ENCODE peak calls at places on chromosomes 11 and 22, in six cellular contexts. J is natural killer cell, Q is upper lobe of right lung, V is neural progenitor cell, S is neuronal stem cell, T is endothelial cell. A is an unnamed sample.

GRCh38 chr11:74084796-74085541 is 76.1 kb upstream of the UCP3 start:
- DNase-seq in J (no peak), Q (no peak), V (no peak), S (no peak), T (no peak), A (no peak)

GRCh38 chr22:29581799-29582198 is 886 bp upstream of the NIPSNAP1 start:
- DNase-seq in J (no peak), Q (no peak), V (no peak), S (no peak), T (no peak), A (no peak)

GRCh38 chr22:37128555-37129281 is 19.2 kb upstream of the TMPRSS6 start:
- DNase-seq in J (no peak), Q (no peak), V (no peak), S (no peak), T (no peak), A (no peak)

GRCh38 chr11:24324211-24324610 is 172.6 kb upstream of the LUZP2 start:
- DNase-seq in J (no peak), Q (no peak), V (no peak), S (no peak), T (no peak), A (no peak)

GRCh38 chr11:15657264-15657663 is 542.5 kb downstream of the INSC start:
- DNase-seq in J (no peak), Q (no peak), V (no peak), S (no peak), T (no peak), A (no peak)

GRCh38 chr11:18632841-18633240 is 1.3 kb downstream of the SPTY2D1 start:
- DNase-seq in J (no peak), Q (no peak), V (no peak), S (no peak), T (no peak), A (no peak)

GRCh38 chr11:32006799-32007388 is 84.0 kb upstream of the RCN1 start:
- DNase-seq in J (no peak), Q (no peak), V (peak; percentile 74), S (peak; percentile 48), T (peak; percentile 27), A (peak; percentile 61)

GRCh38 chr11:62433553-62434301 is 14.9 kb downstream of the SCGB1A1 start:
- DNase-seq in J (no peak), Q (no peak), V (no peak), S (no peak), T (no peak), A (no peak)

GRCh38 chr22:19951351-19951750 is 9.7 kb upstream of the TXNRD2 start:
- DNase-seq in J (no peak), Q (no peak), V (no peak), S (no peak), T (no peak), A (no peak)

GRCh38 chr11:13487661-13488030 is 8.2 kb downstream of the PTH start:
- DNase-seq in J (no peak), Q (no peak), V (peak; percentile 28), S (peak; percentile 3), T (no peak), A (peak; percentile 15)

GRCh38 chr11:117900144-117900651 is 23.7 kb upstream of the FXYD6 start:
- DNase-seq in J (no peak), Q (no peak), V (no peak), S (no peak), T (no peak), A (no peak)

GRCh38 chr11:123135863-123136446 is 59.1 kb downstream of the CLMP start:
- DNase-seq in J (no peak), Q (no peak), V (no peak), S (no peak), T (no peak), A (no peak)

GRCh38 chr11:22875869-22876473 is 15.7 kb upstream of the CCDC179 start:
- DNase-seq in J (peak; percentile 26), Q (no peak), V (peak; percentile 85), S (peak; percentile 74), T (peak; percentile 71), A (peak; percentile 44)

GRCh38 chr11:13595166-13595565 is 73.3 kb upstream of the FAR1 start:
- DNase-seq in J (no peak), Q (no peak), V (no peak), S (no peak), T (no peak), A (no peak)